ENCODE peak calls at places on chromosomes 12 and 14, in four cellular contexts. Z is lung; B is stimulated activated CD4-positive, alpha-beta T cell treated with anti-CD3 and anti-CD28 coated beads, Interleukin-12 subunit alpha, Interleukin-12 subunit beta, amount 100 ng/mL, for 24 hours; F is Calu3. Q is an unnamed sample.

GRCh38 chr14:102917469-102918211 is 4.8 kb upstream of the AMN start:
- DNase-seq in Z (no peak), B (peak; percentile 64), F (peak; percentile 32), Q (peak; percentile 62)

GRCh38 chr14:68523994-68524725 is 268.7 kb downstream of the ZFP36L1 start:
- DNase-seq in Z (no peak), B (no peak), F (no peak), Q (no peak)

GRCh38 chr14:74480051-74480450 is 13.1 kb downstream of the NPC2 start:
- DNase-seq in Z (no peak), B (no peak), F (no peak), Q (no peak)

GRCh38 chr12:79327465-79327864 is 363.3 kb downstream of the PAWR start:
- DNase-seq in Z (no peak), B (no peak), F (no peak), Q (no peak)

GRCh38 chr12:58341791-58342190 is 400.4 kb downstream of the ATP23 start:
- DNase-seq in Z (no peak), B (no peak), F (no peak), Q (no peak)

GRCh38 chr12:110316861-110317260 is 35.8 kb downstream of the ATP2A2 start:
- DNase-seq in Z (no peak), B (no peak), F (no peak), Q (no peak)

GRCh38 chr12:104215638-104216297 is at the start of gene TXNRD1:
- DNase-seq in Z (peak; percentile 81), B (peak; percentile 77), F (peak; percentile 92), Q (peak; percentile 79)

GRCh38 chr12:1927751-1928351 is 9.4 kb upstream of the CACNA2D4 start:
- DNase-seq in Z (no peak), B (no peak), F (no peak), Q (no peak)

GRCh38 chr12:94813314-94813713 is 163.0 kb upstream of the TMCC3 start:
- DNase-seq in Z (no peak), B (no peak), F (no peak), Q (no peak)

GRCh38 chr14:44404599-44405349 is 102.3 kb downstream of the FSCB start:
- DNase-seq in Z (no peak), B (no peak), F (no peak), Q (no peak)

GRCh38 chr14:102510616-102511520 is 1.3 kb upstream of the ANKRD9 start:
- DNase-seq in Z (no peak), B (no peak), F (peak; percentile 55), Q (peak; percentile 34)

GRCh38 chr12:226401-226800 is 12.4 kb upstream of the SLC6A12 start:
- DNase-seq in Z (no peak), B (no peak), F (no peak), Q (no peak)

GRCh38 chr14:101501858-101502615 is 59.3 kb upstream of the DIO3 start:
- DNase-seq in Z (no peak), B (no peak), F (no peak), Q (no peak)

GRCh38 chr12:56267443-56268071 is 815 bp downstream of the COQ10A start:
- DNase-seq in Z (no peak), B (no peak), F (no peak), Q (no peak)

GRCh38 chr12:89299951-89300350 is 52.4 kb downstream of the DUSP6 start:
- DNase-seq in Z (no peak), B (no peak), F (no peak), Q (no peak)

GRCh38 chr12:81699572-81699971 is 59.6 kb downstream of the PPFIA2 start:
- DNase-seq in Z (no peak), B (no peak), F (no peak), Q (no peak)

GRCh38 chr12:122028601-122029560 is 7.2 kb downstream of the BCL7A start:
- DNase-seq in Z (no peak), B (no peak), F (no peak), Q (peak; percentile 55)

GRCh38 chr14:54219281-54220121 is 177.3 kb upstream of the CDKN3 start:
- DNase-seq in Z (no peak), B (no peak), F (no peak), Q (no peak)

GRCh38 chr12:57477710-57478681 is 1.7 kb downstream of the ARHGAP9 start:
- DNase-seq in Z (no peak), B (no peak), F (no peak), Q (no peak)

GRCh38 chr12:122845865-122846621 is 10.8 kb downstream of the HIP1R start:
- DNase-seq in Z (no peak), B (no peak), F (no peak), Q (no peak)

GRCh38 chr12:1741154-1741949 is 50.5 kb downstream of the ADIPOR2 start:
- DNase-seq in Z (no peak), B (no peak), F (no peak), Q (no peak)

Q was measured in stimulated activated CD8-positive, alpha-beta memory T cell treated with anti-CD3 and anti-CD28 coated beads, Interleukin-2, amount 100 ng/mL, for 48 hours.